ENCODE peak calls at places on chromosome 10, in eight cellular contexts. V, A, W, S, R, P, L and J are unnamed samples.
A peak's percentile ranks its signal among the peaks of the same experiment; 100 is the strongest.

GRCh38 chr10:101767600-101767945 is 8.3 kb downstream of the FGF8 start:
- DNase-seq in S (no peak), W (no peak), V (no peak), P (no peak), R (no peak), L (no peak), A (peak; percentile 90), J (no peak)

GRCh38 chr10:95341716-95342130 is 50.9 kb upstream of the PDLIM1 start:
- DNase-seq in L (no peak), A (no peak), S (peak; percentile 91), W (no peak), V (no peak), R (peak; percentile 56), P (no peak), J (no peak)

GRCh38 chr10:79248341-79248931 is 98.8 kb upstream of the PPIF start:
- DNase-seq in P (peak; percentile 77), L (no peak), R (no peak), A (no peak), W (no peak), S (peak; percentile 93), V (no peak), J (no peak)

GRCh38 chr10:131938681-131939080 is 37.9 kb downstream of the PPP2R2D start:
- DNase-seq in P (no peak), A (no peak), W (no peak), R (no peak), L (no peak), V (no peak), S (no peak), J (peak; percentile 72)

GRCh38 chr10:12214763-12215218 is 18.8 kb downstream of the CDC123 start:
- DNase-seq in P (no peak), A (peak; percentile 18), S (peak; percentile 78), R (no peak), W (peak; percentile 61), V (no peak), L (no peak), J (peak; percentile 61)

GRCh38 chr10:114487815-114488536 is 83.7 kb upstream of the AFAP1L2 start:
- DNase-seq in W (no peak), S (peak; percentile 35), P (no peak), L (no peak), A (no peak), V (no peak), R (no peak), J (peak; percentile 68)

GRCh38 chr10:114754445-114755320 is 66.9 kb upstream of the FHIP2A start:
- DNase-seq in R (peak; percentile 80), W (no peak), P (no peak), V (no peak), A (no peak), S (peak; percentile 54), L (no peak), J (peak; percentile 65)

GRCh38 chr10:43204943-43205671 is 61.8 kb downstream of the RASGEF1A start:
- DNase-seq in S (peak; percentile 78), A (no peak), L (no peak), R (no peak), V (peak; percentile 41), W (peak; percentile 11), P (peak; percentile 70), J (peak; percentile 65)

GRCh38 chr10:27041196-27041595 is 59.1 kb downstream of the ANKRD26 start:
- DNase-seq in L (no peak), V (no peak), P (no peak), W (no peak), A (no peak), R (no peak), S (peak; percentile 12), J (no peak)

GRCh38 chr10:75926763-75927162 is 495.3 kb downstream of the LRMDA start:
- DNase-seq in R (no peak), P (no peak), L (peak; percentile 11), V (no peak), S (no peak), A (no peak), W (no peak), J (no peak)